ENCODE peak calls at places on chromosome 13, in seven cellular contexts. One of them, this sample, is unnamed.

GRCh38 chr13:20411638-20412342 is 113.9 kb downstream of the CRYL1 start:
- DNase-seq in cardiac fibroblast: no peak
- DNase-seq in AG10803: no peak
- DNase-seq in NCI-H146: no peak
- DNase-seq in activated CD4-positive, alpha-beta T cell treated with anti-CD3 and anti-CD28 coated beads, Interleukin-2, amount 50 U/mL, for 1 hour: no peak
- DNase-seq in stimulated activated CD4-positive, alpha-beta T cell treated with anti-CD3 and anti-CD28 coated beads, TNF-alpha, amount 100 ng/mL, for 4 hours: no peak
- DNase-seq in MV-4-11: peak; percentile 88
- DNase-seq in this sample: no peak

GRCh38 chr13:52195052-52195837 is 35.8 kb upstream of the NEK3 start:
- DNase-seq in stimulated activated CD4-positive, alpha-beta T cell treated with anti-CD3 and anti-CD28 coated beads, TNF-alpha, amount 100 ng/mL, for 4 hours: peak; percentile 18
- DNase-seq in activated CD4-positive, alpha-beta T cell treated with anti-CD3 and anti-CD28 coated beads, Interleukin-2, amount 50 U/mL, for 1 hour: peak; percentile 52
- DNase-seq in AG10803: peak; percentile 77
- DNase-seq in cardiac fibroblast: peak; percentile 78
- DNase-seq in NCI-H146: peak; percentile 44
- DNase-seq in MV-4-11: peak; percentile 64
- DNase-seq in this sample: no peak

GRCh38 chr13:61728468-61728867 is 312.8 kb upstream of the PCDH20 start:
- DNase-seq in MV-4-11: no peak
- DNase-seq in activated CD4-positive, alpha-beta T cell treated with anti-CD3 and anti-CD28 coated beads, Interleukin-2, amount 50 U/mL, for 1 hour: no peak
- DNase-seq in AG10803: peak; percentile 42
- DNase-seq in cardiac fibroblast: peak; percentile 48
- DNase-seq in NCI-H146: no peak
- DNase-seq in stimulated activated CD4-positive, alpha-beta T cell treated with anti-CD3 and anti-CD28 coated beads, TNF-alpha, amount 100 ng/mL, for 4 hours: no peak
- DNase-seq in this sample: peak; percentile 5

GRCh38 chr13:79647518-79647917 is 166.6 kb downstream of the NDFIP2 start:
- DNase-seq in AG10803: no peak
- DNase-seq in NCI-H146: peak; percentile 79
- DNase-seq in stimulated activated CD4-positive, alpha-beta T cell treated with anti-CD3 and anti-CD28 coated beads, TNF-alpha, amount 100 ng/mL, for 4 hours: no peak
- DNase-seq in activated CD4-positive, alpha-beta T cell treated with anti-CD3 and anti-CD28 coated beads, Interleukin-2, amount 50 U/mL, for 1 hour: no peak
- DNase-seq in MV-4-11: no peak
- DNase-seq in cardiac fibroblast: peak; percentile 10
- DNase-seq in this sample: no peak

GRCh38 chr13:95955255-95955654 is 97.9 kb downstream of the UGGT2 start:
- DNase-seq in stimulated activated CD4-positive, alpha-beta T cell treated with anti-CD3 and anti-CD28 coated beads, TNF-alpha, amount 100 ng/mL, for 4 hours: no peak
- DNase-seq in MV-4-11: no peak
- DNase-seq in NCI-H146: no peak
- DNase-seq in cardiac fibroblast: no peak
- DNase-seq in activated CD4-positive, alpha-beta T cell treated with anti-CD3 and anti-CD28 coated beads, Interleukin-2, amount 50 U/mL, for 1 hour: no peak
- DNase-seq in AG10803: no peak
- DNase-seq in this sample: no peak

GRCh38 chr13:40508112-40508511 is 158.3 kb downstream of the FOXO1 start:
- DNase-seq in cardiac fibroblast: peak; percentile 89
- DNase-seq in activated CD4-positive, alpha-beta T cell treated with anti-CD3 and anti-CD28 coated beads, Interleukin-2, amount 50 U/mL, for 1 hour: no peak
- DNase-seq in MV-4-11: no peak
- DNase-seq in NCI-H146: no peak
- DNase-seq in stimulated activated CD4-positive, alpha-beta T cell treated with anti-CD3 and anti-CD28 coated beads, TNF-alpha, amount 100 ng/mL, for 4 hours: no peak
- DNase-seq in AG10803: peak; percentile 69
- DNase-seq in this sample: peak; percentile 50

GRCh38 chr13:98775844-98776598 is 23.5 kb upstream of the SLC15A1 start:
- DNase-seq in MV-4-11: no peak
- DNase-seq in NCI-H146: no peak
- DNase-seq in AG10803: peak; percentile 48
- DNase-seq in cardiac fibroblast: peak; percentile 75
- DNase-seq in activated CD4-positive, alpha-beta T cell treated with anti-CD3 and anti-CD28 coated beads, Interleukin-2, amount 50 U/mL, for 1 hour: no peak
- DNase-seq in stimulated activated CD4-positive, alpha-beta T cell treated with anti-CD3 and anti-CD28 coated beads, TNF-alpha, amount 100 ng/mL, for 4 hours: no peak
- DNase-seq in this sample: peak; percentile 76

GRCh38 chr13:27775943-27776342 is 16.3 kb upstream of the GSX1 start:
- DNase-seq in stimulated activated CD4-positive, alpha-beta T cell treated with anti-CD3 and anti-CD28 coated beads, TNF-alpha, amount 100 ng/mL, for 4 hours: no peak
- DNase-seq in cardiac fibroblast: no peak
- DNase-seq in MV-4-11: no peak
- DNase-seq in activated CD4-positive, alpha-beta T cell treated with anti-CD3 and anti-CD28 coated beads, Interleukin-2, amount 50 U/mL, for 1 hour: no peak
- DNase-seq in AG10803: no peak
- DNase-seq in NCI-H146: no peak
- DNase-seq in this sample: no peak

GRCh38 chr13:27007166-27007565 is 164.4 kb downstream of the USP12 start:
- DNase-seq in NCI-H146: peak; percentile 87
- DNase-seq in activated CD4-positive, alpha-beta T cell treated with anti-CD3 and anti-CD28 coated beads, Interleukin-2, amount 50 U/mL, for 1 hour: no peak
- DNase-seq in cardiac fibroblast: no peak
- DNase-seq in MV-4-11: no peak
- DNase-seq in AG10803: no peak
- DNase-seq in stimulated activated CD4-positive, alpha-beta T cell treated with anti-CD3 and anti-CD28 coated beads, TNF-alpha, amount 100 ng/mL, for 4 hours: no peak
- DNase-seq in this sample: no peak

GRCh38 chr13:40518481-40518882 is 148.0 kb downstream of the FOXO1 start:
- DNase-seq in stimulated activated CD4-positive, alpha-beta T cell treated with anti-CD3 and anti-CD28 coated beads, TNF-alpha, amount 100 ng/mL, for 4 hours: peak; percentile 46
- DNase-seq in activated CD4-positive, alpha-beta T cell treated with anti-CD3 and anti-CD28 coated beads, Interleukin-2, amount 50 U/mL, for 1 hour: peak; percentile 3
- DNase-seq in cardiac fibroblast: no peak
- DNase-seq in NCI-H146: no peak
- DNase-seq in MV-4-11: no peak
- DNase-seq in AG10803: no peak
- DNase-seq in this sample: no peak

GRCh38 chr13:97369269-97369893 is 64.6 kb upstream of the RAP2A start:
- DNase-seq in activated CD4-positive, alpha-beta T cell treated with anti-CD3 and anti-CD28 coated beads, Interleukin-2, amount 50 U/mL, for 1 hour: no peak
- DNase-seq in cardiac fibroblast: peak; percentile 31
- DNase-seq in NCI-H146: no peak
- DNase-seq in stimulated activated CD4-positive, alpha-beta T cell treated with anti-CD3 and anti-CD28 coated beads, TNF-alpha, amount 100 ng/mL, for 4 hours: no peak
- DNase-seq in MV-4-11: no peak
- DNase-seq in AG10803: no peak
- DNase-seq in this sample: no peak

GRCh38 chr13:58960909-58961308 is 1202.8 kb downstream of the DIAPH3 start:
- DNase-seq in AG10803: no peak
- DNase-seq in activated CD4-positive, alpha-beta T cell treated with anti-CD3 and anti-CD28 coated beads, Interleukin-2, amount 50 U/mL, for 1 hour: no peak
- DNase-seq in NCI-H146: no peak
- DNase-seq in stimulated activated CD4-positive, alpha-beta T cell treated with anti-CD3 and anti-CD28 coated beads, TNF-alpha, amount 100 ng/mL, for 4 hours: no peak
- DNase-seq in cardiac fibroblast: peak; percentile 51
- DNase-seq in MV-4-11: peak; percentile 34
- DNase-seq in this sample: no peak

GRCh38 chr13:19713186-19713965 is 69.4 kb downstream of the PSPC1 start:
- DNase-seq in NCI-H146: no peak
- DNase-seq in stimulated activated CD4-positive, alpha-beta T cell treated with anti-CD3 and anti-CD28 coated beads, TNF-alpha, amount 100 ng/mL, for 4 hours: no peak
- DNase-seq in AG10803: peak; percentile 46
- DNase-seq in activated CD4-positive, alpha-beta T cell treated with anti-CD3 and anti-CD28 coated beads, Interleukin-2, amount 50 U/mL, for 1 hour: no peak
- DNase-seq in MV-4-11: peak; percentile 82
- DNase-seq in cardiac fibroblast: peak; percentile 89
- DNase-seq in this sample: no peak

GRCh38 chr13:114032121-114032799 is 58.4 kb upstream of the C13orf46 start:
- DNase-seq in MV-4-11: no peak
- DNase-seq in cardiac fibroblast: peak; percentile 85
- DNase-seq in NCI-H146: no peak
- DNase-seq in stimulated activated CD4-positive, alpha-beta T cell treated with anti-CD3 and anti-CD28 coated beads, TNF-alpha, amount 100 ng/mL, for 4 hours: no peak
- DNase-seq in AG10803: peak; percentile 78
- DNase-seq in activated CD4-positive, alpha-beta T cell treated with anti-CD3 and anti-CD28 coated beads, Interleukin-2, amount 50 U/mL, for 1 hour: no peak
- DNase-seq in this sample: peak; percentile 26

GRCh38 chr13:95553614-95554385 is 1.3 kb downstream of the CLDN10 start:
- DNase-seq in activated CD4-positive, alpha-beta T cell treated with anti-CD3 and anti-CD28 coated beads, Interleukin-2, amount 50 U/mL, for 1 hour: no peak
- DNase-seq in MV-4-11: no peak
- DNase-seq in cardiac fibroblast: peak; percentile 24
- DNase-seq in stimulated activated CD4-positive, alpha-beta T cell treated with anti-CD3 and anti-CD28 coated beads, TNF-alpha, amount 100 ng/mL, for 4 hours: no peak
- DNase-seq in AG10803: no peak
- DNase-seq in NCI-H146: peak; percentile 72
- DNase-seq in this sample: no peak

GRCh38 chr13:109331898-109332297 is 454.5 kb downstream of the IRS2 start:
- DNase-seq in stimulated activated CD4-positive, alpha-beta T cell treated with anti-CD3 and anti-CD28 coated beads, TNF-alpha, amount 100 ng/mL, for 4 hours: no peak
- DNase-seq in activated CD4-positive, alpha-beta T cell treated with anti-CD3 and anti-CD28 coated beads, Interleukin-2, amount 50 U/mL, for 1 hour: no peak
- DNase-seq in cardiac fibroblast: peak; percentile 67
- DNase-seq in AG10803: peak; percentile 82
- DNase-seq in NCI-H146: peak; percentile 85
- DNase-seq in MV-4-11: no peak
- DNase-seq in this sample: no peak

GRCh38 chr13:64234255-64234654 is 2818.6 kb upstream of the PCDH20 start:
- DNase-seq in activated CD4-positive, alpha-beta T cell treated with anti-CD3 and anti-CD28 coated beads, Interleukin-2, amount 50 U/mL, for 1 hour: no peak
- DNase-seq in AG10803: peak; percentile 63
- DNase-seq in NCI-H146: no peak
- DNase-seq in cardiac fibroblast: peak; percentile 78
- DNase-seq in MV-4-11: no peak
- DNase-seq in stimulated activated CD4-positive, alpha-beta T cell treated with anti-CD3 and anti-CD28 coated beads, TNF-alpha, amount 100 ng/mL, for 4 hours: no peak
- DNase-seq in this sample: no peak

GRCh38 chr13:101149735-101150380 is 266.4 kb downstream of the NALCN start:
- DNase-seq in stimulated activated CD4-positive, alpha-beta T cell treated with anti-CD3 and anti-CD28 coated beads, TNF-alpha, amount 100 ng/mL, for 4 hours: no peak
- DNase-seq in NCI-H146: peak; percentile 36
- DNase-seq in cardiac fibroblast: peak; percentile 70
- DNase-seq in MV-4-11: no peak
- DNase-seq in AG10803: peak; percentile 77
- DNase-seq in activated CD4-positive, alpha-beta T cell treated with anti-CD3 and anti-CD28 coated beads, Interleukin-2, amount 50 U/mL, for 1 hour: no peak
- DNase-seq in this sample: peak; percentile 45

GRCh38 chr13:99028890-99029289 is 51.0 kb upstream of the DOCK9 start:
- DNase-seq in AG10803: no peak
- DNase-seq in MV-4-11: peak; percentile 39
- DNase-seq in stimulated activated CD4-positive, alpha-beta T cell treated with anti-CD3 and anti-CD28 coated beads, TNF-alpha, amount 100 ng/mL, for 4 hours: no peak
- DNase-seq in cardiac fibroblast: no peak
- DNase-seq in NCI-H146: no peak
- DNase-seq in activated CD4-positive, alpha-beta T cell treated with anti-CD3 and anti-CD28 coated beads, Interleukin-2, amount 50 U/mL, for 1 hour: peak; percentile 43
- DNase-seq in this sample: no peak

GRCh38 chr13:73633817-73634449 is 500.3 kb downstream of the KLF12 start:
- DNase-seq in activated CD4-positive, alpha-beta T cell treated with anti-CD3 and anti-CD28 coated beads, Interleukin-2, amount 50 U/mL, for 1 hour: no peak
- DNase-seq in AG10803: no peak
- DNase-seq in NCI-H146: no peak
- DNase-seq in stimulated activated CD4-positive, alpha-beta T cell treated with anti-CD3 and anti-CD28 coated beads, TNF-alpha, amount 100 ng/mL, for 4 hours: no peak
- DNase-seq in MV-4-11: no peak
- DNase-seq in cardiac fibroblast: no peak
- DNase-seq in this sample: no peak

GRCh38 chr13:67048084-67048792 is 181.9 kb downstream of the PCDH9 start:
- DNase-seq in NCI-H146: no peak
- DNase-seq in activated CD4-positive, alpha-beta T cell treated with anti-CD3 and anti-CD28 coated beads, Interleukin-2, amount 50 U/mL, for 1 hour: no peak
- DNase-seq in stimulated activated CD4-positive, alpha-beta T cell treated with anti-CD3 and anti-CD28 coated beads, TNF-alpha, amount 100 ng/mL, for 4 hours: no peak
- DNase-seq in AG10803: peak; percentile 8
- DNase-seq in cardiac fibroblast: peak; percentile 84
- DNase-seq in MV-4-11: no peak
- DNase-seq in this sample: no peak

GRCh38 chr13:22748866-22749586 is 431.8 kb upstream of the SGCG start:
- DNase-seq in cardiac fibroblast: no peak
- DNase-seq in stimulated activated CD4-positive, alpha-beta T cell treated with anti-CD3 and anti-CD28 coated beads, TNF-alpha, amount 100 ng/mL, for 4 hours: no peak
- DNase-seq in AG10803: no peak
- DNase-seq in activated CD4-positive, alpha-beta T cell treated with anti-CD3 and anti-CD28 coated beads, Interleukin-2, amount 50 U/mL, for 1 hour: no peak
- DNase-seq in MV-4-11: no peak
- DNase-seq in NCI-H146: no peak
- DNase-seq in this sample: no peak

GRCh38 chr13:33285420-33286124 is at the start of gene STARD13:
- DNase-seq in activated CD4-positive, alpha-beta T cell treated with anti-CD3 and anti-CD28 coated beads, Interleukin-2, amount 50 U/mL, for 1 hour: peak; percentile 1
- DNase-seq in cardiac fibroblast: peak; percentile 99
- DNase-seq in NCI-H146: peak; percentile 32
- DNase-seq in MV-4-11: peak; percentile 1
- DNase-seq in AG10803: peak; percentile 98
- DNase-seq in stimulated activated CD4-positive, alpha-beta T cell treated with anti-CD3 and anti-CD28 coated beads, TNF-alpha, amount 100 ng/mL, for 4 hours: peak; percentile 1
- DNase-seq in this sample: peak; percentile 98

GRCh38 chr13:49629947-49630346 is 1.6 kb downstream of the ARL11 start:
- DNase-seq in MV-4-11: no peak
- DNase-seq in NCI-H146: no peak
- DNase-seq in stimulated activated CD4-positive, alpha-beta T cell treated with anti-CD3 and anti-CD28 coated beads, TNF-alpha, amount 100 ng/mL, for 4 hours: no peak
- DNase-seq in cardiac fibroblast: no peak
- DNase-seq in AG10803: no peak
- DNase-seq in activated CD4-positive, alpha-beta T cell treated with anti-CD3 and anti-CD28 coated beads, Interleukin-2, amount 50 U/mL, for 1 hour: no peak
- DNase-seq in this sample: no peak

GRCh38 chr13:37134411-37135041 is 29.1 kb upstream of the CSNK1A1L start:
- DNase-seq in NCI-H146: no peak
- DNase-seq in MV-4-11: no peak
- DNase-seq in AG10803: peak; percentile 93
- DNase-seq in activated CD4-positive, alpha-beta T cell treated with anti-CD3 and anti-CD28 coated beads, Interleukin-2, amount 50 U/mL, for 1 hour: no peak
- DNase-seq in stimulated activated CD4-positive, alpha-beta T cell treated with anti-CD3 and anti-CD28 coated beads, TNF-alpha, amount 100 ng/mL, for 4 hours: no peak
- DNase-seq in cardiac fibroblast: peak; percentile 90
- DNase-seq in this sample: no peak

GRCh38 chr13:70844391-70845108 is 736.3 kb upstream of the KLHL1 start:
- DNase-seq in stimulated activated CD4-positive, alpha-beta T cell treated with anti-CD3 and anti-CD28 coated beads, TNF-alpha, amount 100 ng/mL, for 4 hours: no peak
- DNase-seq in activated CD4-positive, alpha-beta T cell treated with anti-CD3 and anti-CD28 coated beads, Interleukin-2, amount 50 U/mL, for 1 hour: no peak
- DNase-seq in AG10803: no peak
- DNase-seq in MV-4-11: no peak
- DNase-seq in NCI-H146: no peak
- DNase-seq in cardiac fibroblast: no peak
- DNase-seq in this sample: no peak

GRCh38 chr13:100710176-100710575 is 35.6 kb upstream of the TMTC4 start:
- DNase-seq in NCI-H146: no peak
- DNase-seq in AG10803: no peak
- DNase-seq in stimulated activated CD4-positive, alpha-beta T cell treated with anti-CD3 and anti-CD28 coated beads, TNF-alpha, amount 100 ng/mL, for 4 hours: no peak
- DNase-seq in MV-4-11: no peak
- DNase-seq in cardiac fibroblast: no peak
- DNase-seq in activated CD4-positive, alpha-beta T cell treated with anti-CD3 and anti-CD28 coated beads, Interleukin-2, amount 50 U/mL, for 1 hour: no peak
- DNase-seq in this sample: no peak

This sample was measured in MG63.